ENCODE peak calls at places on chromosomes 4 and X, in seven cellular contexts. A is CD8-positive, alpha-beta T cell; N is neural crest cell; E is lower lobe of right lung; L is PC-3; O is G401; T is Calu3. F is an unnamed sample.

GRCh38 chr4:88802138-88802537 is 104.5 kb upstream of the NAP1L5 start:
- DNase-seq in O (peak), A (no peak), L (no peak), E (no peak), N (no peak), T (no peak), F (no peak)

GRCh38 chr4:85496146-85496849 is 21.3 kb downstream of the ARHGAP24 start:
- DNase-seq in O (no peak), T (no peak), A (no peak), L (peak), N (no peak), E (no peak), F (no peak)

GRCh38 chr4:74531952-74532794 is 87.2 kb downstream of the AREG start:
- DNase-seq in A (no peak), L (peak), O (peak), T (peak), N (no peak), E (no peak), F (no peak)

GRCh38 chr4:159107203-159107921 is 4.5 kb downstream of the RAPGEF2 start:
- DNase-seq in E (no peak), N (no peak), A (no peak), O (no peak), T (no peak), L (peak), F (no peak)

GRCh38 chrX:15674514-15674898 is 9.9 kb upstream of the CLTRN start:
- DNase-seq in L (peak), O (peak), N (peak), A (peak), E (peak), T (peak), F (no peak)

GRCh38 chrX:101764538-101764937 is 104.9 kb upstream of the ARMCX2 start:
- DNase-seq in T (no peak), A (no peak), L (no peak), O (no peak), N (no peak), E (no peak), F (no peak)

GRCh38 chrX:74527344-74527743 is 87.1 kb downstream of the RLIM start:
- DNase-seq in A (no peak), L (no peak), N (no peak), T (no peak), O (peak), E (no peak), F (no peak)

GRCh38 chr4:94570558-94570957 is 118.8 kb downstream of the PDLIM5 start:
- DNase-seq in N (no peak), T (no peak), L (no peak), A (no peak), O (no peak), E (no peak), F (no peak)

GRCh38 chrX:39725928-39726619 is 371.7 kb downstream of the BCOR start:
- DNase-seq in A (no peak), L (peak), T (no peak), E (no peak), O (no peak), N (no peak), F (no peak)

GRCh38 chr4:184983660-184984356 is 34.5 kb upstream of the HELT start:
- DNase-seq in N (peak), L (peak), O (peak), A (peak), T (peak), E (peak), F (no peak)

GRCh38 chrX:34813618-34814017 is 129.0 kb upstream of the FAM47B start:
- DNase-seq in E (no peak), O (no peak), L (peak), N (no peak), A (no peak), T (no peak), F (no peak)

GRCh38 chr4:87530868-87531267 is 1.7 kb upstream of the SPARCL1 start:
- DNase-seq in L (no peak), T (no peak), O (peak), A (no peak), N (no peak), E (no peak), F (no peak)

GRCh38 chr4:119093042-119093827 is 42.4 kb upstream of the MYOZ2 start:
- DNase-seq in A (no peak), L (peak), N (no peak), O (no peak), E (no peak), T (peak), F (no peak)

GRCh38 chr4:33715996-33716395 is 2528.3 kb downstream of the ARAP2 start:
- DNase-seq in A (no peak), T (no peak), E (no peak), O (no peak), L (peak), N (no peak), F (no peak)

GRCh38 chr4:52143815-52144214 is 92.7 kb downstream of the SPATA18 start:
- DNase-seq in O (no peak), T (no peak), L (no peak), N (no peak), E (no peak), A (no peak), F (no peak)

GRCh38 chrX:1507511-1508463 is 29.2 kb downstream of the P2RY8 start:
- DNase-seq in O (no peak), L (no peak), T (no peak), E (peak), N (no peak), A (peak), F (no peak)

GRCh38 chrX:2325076-2325784 is 175.5 kb downstream of the DHRSX start:
- DNase-seq in N (no peak), T (no peak), E (peak), O (peak), A (peak), L (no peak), F (no peak)

GRCh38 chr4:151173751-151174325 is 74.4 kb downstream of the RPS3A start:
- DNase-seq in O (no peak), T (no peak), N (no peak), E (no peak), L (no peak), A (no peak), F (no peak)

GRCh38 chrX:11309220-11309619 is 16.0 kb downstream of the AMELX start:
- DNase-seq in T (no peak), A (no peak), L (no peak), N (no peak), E (no peak), O (no peak), F (no peak)

GRCh38 chr4:8278421-8279287 is 9.1 kb downstream of the HTRA3 start:
- DNase-seq in E (no peak), A (no peak), L (peak), T (no peak), N (no peak), O (no peak), F (no peak)

GRCh38 chr4:27412617-27413016 is 552.0 kb downstream of the STIM2 start:
- DNase-seq in A (no peak), N (no peak), T (no peak), O (no peak), E (no peak), L (peak), F (no peak)

F was measured in hippocampal formation.